ENCODE peak calls at places on chromosomes 13 and 19, in nine cellular contexts. Z is T-helper 17 cell, D is HS-27A, Y is AG20443, F is NCI-H774, J is non-pigmented ciliary epithelial cell, B is activated T-cell treated with anti-CD3 and anti-CD28 coated beads for 1 hour, K is SK-N-SH, S is neuronal stem cell. Q is an unnamed sample.

GRCh38 chr19:4232614-4233281 is 3.4 kb downstream of the EBI3 start:
- DNase-seq in Z (no peak), D (no peak), Y (no peak), F (no peak), J (no peak), B (no peak), K (peak; percentile 67), S (no peak), Q (no peak)

GRCh38 chr19:2324220-2324948 is 4.0 kb downstream of the LSM7 start:
- DNase-seq in Z (no peak), D (no peak), Y (no peak), F (no peak), J (no peak), B (no peak), K (no peak), S (no peak), Q (no peak)

GRCh38 chr13:83877901-83878300 is 4.4 kb downstream of the SLITRK1 start:
- DNase-seq in Z (no peak), D (no peak), Y (no peak), F (no peak), J (no peak), B (no peak), K (no peak), S (no peak), Q (no peak)

GRCh38 chr13:20428666-20429644 is 96.7 kb downstream of the CRYL1 start:
- DNase-seq in Z (no peak), D (no peak), Y (no peak), F (no peak), J (no peak), B (no peak), K (no peak), S (no peak), Q (no peak)

GRCh38 chr13:48009298-48009697 is 8.2 kb upstream of the SUCLA2 start:
- DNase-seq in Z (no peak), D (no peak), Y (peak; percentile 87), F (no peak), J (peak; percentile 40), B (no peak), K (no peak), S (no peak), Q (peak; percentile 12)

GRCh38 chr13:27728271-27728670 is 64.0 kb upstream of the GSX1 start:
- DNase-seq in Z (no peak), D (no peak), Y (no peak), F (no peak), J (no peak), B (no peak), K (no peak), S (peak; percentile 36), Q (no peak)

GRCh38 chr13:30120133-30120822 is 187.1 kb downstream of the KATNAL1 start:
- DNase-seq in Z (no peak), D (no peak), Y (no peak), F (no peak), J (no peak), B (no peak), K (no peak), S (no peak), Q (no peak)

GRCh38 chr13:94454906-94455305 is 24.6 kb downstream of the DCT start:
- DNase-seq in Z (no peak), D (no peak), Y (no peak), F (no peak), J (no peak), B (no peak), K (no peak), S (no peak), Q (no peak)

GRCh38 chr13:75830842-75831241 is 194.7 kb downstream of the LMO7 start:
- DNase-seq in Z (no peak), D (no peak), Y (peak; percentile 29), F (no peak), J (peak; percentile 15), B (no peak), K (no peak), S (no peak), Q (no peak)

GRCh38 chr19:31167695-31168094 is 181.5 kb downstream of the TSHZ3 start:
- DNase-seq in Z (no peak), D (no peak), Y (no peak), F (no peak), J (no peak), B (no peak), K (no peak), S (no peak), Q (no peak)

GRCh38 chr19:5718032-5718578 is 1.8 kb downstream of the LONP1 start:
- DNase-seq in Z (no peak), D (no peak), Y (no peak), F (no peak), J (peak; percentile 34), B (no peak), K (no peak), S (no peak), Q (peak; percentile 50)

GRCh38 chr19:18191640-18192062 is 1.4 kb upstream of the MPV17L2 start:
- DNase-seq in Z (no peak), D (no peak), Y (no peak), F (no peak), J (no peak), B (no peak), K (no peak), S (no peak), Q (no peak)

GRCh38 chr19:8631425-8631819 is 989 bp downstream of the NFILZ start:
- DNase-seq in Z (no peak), D (no peak), Y (peak; percentile 40), F (no peak), J (no peak), B (no peak), K (no peak), S (peak; percentile 48), Q (no peak)

GRCh38 chr13:102452831-102453230 is 51.0 kb upstream of the FGF14 start:
- DNase-seq in Z (no peak), D (no peak), Y (no peak), F (no peak), J (no peak), B (no peak), K (no peak), S (no peak), Q (no peak)

GRCh38 chr19:4534836-4535658 is at the start of gene PLIN5:
- DNase-seq in Z (no peak), D (no peak), Y (peak; percentile 78), F (peak; percentile 89), J (no peak), B (peak; percentile 19), K (peak; percentile 98), S (peak; percentile 85), Q (peak; percentile 65)

GRCh38 chr19:49564616-49565045 is 15.7 kb downstream of the NOSIP start:
- DNase-seq in Z (peak; percentile 32), D (no peak), Y (no peak), F (no peak), J (no peak), B (no peak), K (no peak), S (no peak), Q (no peak)

GRCh38 chr13:86846501-86846900 is 824.7 kb upstream of the SLITRK5 start:
- DNase-seq in Z (no peak), D (no peak), Y (no peak), F (no peak), J (no peak), B (no peak), K (no peak), S (no peak), Q (no peak)

GRCh38 chr19:55516878-55517620 is 19.9 kb downstream of the SBK2 start:
- DNase-seq in Z (peak; percentile 84), D (peak; percentile 83), Y (peak; percentile 100), F (peak; percentile 90), J (peak; percentile 67), B (peak; percentile 87), K (peak; percentile 100), S (peak; percentile 90), Q (peak; percentile 88)

GRCh38 chr13:95156208-95156607 is 145.0 kb downstream of the ABCC4 start:
- DNase-seq in Z (no peak), D (no peak), Y (no peak), F (no peak), J (no peak), B (no peak), K (peak; percentile 16), S (no peak), Q (no peak)

GRCh38 chr13:47289578-47289977 is 392.7 kb upstream of the HTR2A start:
- DNase-seq in Z (no peak), D (no peak), Y (no peak), F (no peak), J (no peak), B (no peak), K (no peak), S (peak; percentile 6), Q (no peak)

GRCh38 chr13:29648760-29649159 is 53.3 kb upstream of the SLC7A1 start:
- DNase-seq in Z (no peak), D (no peak), Y (no peak), F (no peak), J (no peak), B (no peak), K (no peak), S (no peak), Q (no peak)

GRCh38 chr19:6413291-6413690 is 11.3 kb downstream of the KHSRP start:
- DNase-seq in Z (no peak), D (no peak), Y (no peak), F (no peak), J (no peak), B (no peak), K (peak; percentile 26), S (no peak), Q (no peak)

GRCh38 chr19:39878398-39878797 is 32.2 kb upstream of the FBL start:
- DNase-seq in Z (no peak), D (no peak), Y (peak; percentile 11), F (no peak), J (no peak), B (no peak), K (peak; percentile 26), S (no peak), Q (no peak)

GRCh38 chr19:6261883-6262282 is 17.9 kb downstream of the MLLT1 start:
- DNase-seq in Z (no peak), D (no peak), Y (no peak), F (no peak), J (no peak), B (no peak), K (no peak), S (no peak), Q (no peak)

GRCh38 chr19:56404705-56405056 is 549 bp downstream of the ZNF583 start:
- DNase-seq in Z (no peak), D (no peak), Y (no peak), F (no peak), J (no peak), B (no peak), K (no peak), S (no peak), Q (no peak)

GRCh38 chr19:15107056-15108010 is at the start of gene SYDE1:
- DNase-seq in Z (no peak), D (no peak), Y (peak; percentile 96), F (no peak), J (no peak), B (no peak), K (peak; percentile 88), S (peak; percentile 71), Q (peak; percentile 71)

GRCh38 chr19:37990362-37990761 is 83.4 kb downstream of the SIPA1L3 start:
- DNase-seq in Z (no peak), D (no peak), Y (no peak), F (no peak), J (no peak), B (no peak), K (no peak), S (no peak), Q (no peak)